ENCODE peak calls at places on chromosomes 11 and 22, in ten cellular contexts. W, B, U, M, E, Q, C, T, X and Z are unnamed samples.

GRCh38 chr11:64724863-64725535 is 2.0 kb upstream of the NRXN2 start:
- DNase-seq in M (no peak), T (no peak), E (no peak), Q (no peak), B (no peak), X (no peak), U (no peak), C (no peak), W (no peak), Z (no peak)

GRCh38 chr11:72162891-72163492 is 27.5 kb downstream of the FOLR3 start:
- DNase-seq in B (no peak), E (no peak), U (no peak), Q (no peak), C (no peak), X (no peak), W (no peak), M (no peak), T (no peak), Z (no peak)

GRCh38 chr22:26743149-26743548 is 85.8 kb downstream of the MIAT start:
- DNase-seq in T (no peak), U (no peak), E (no peak), M (no peak), Q (no peak), X (no peak), B (no peak), C (no peak), W (no peak), Z (no peak)

GRCh38 chr22:30855266-30855665 is 113.3 kb downstream of the MORC2 start:
- DNase-seq in X (no peak), W (no peak), Q (peak; percentile 3), E (no peak), B (no peak), U (no peak), T (no peak), C (no peak), M (no peak), Z (no peak)

GRCh38 chr22:45072322-45072903 is 62.6 kb upstream of the PHF21B start:
- DNase-seq in U (peak; percentile 45), C (no peak), X (peak; percentile 86), M (peak; percentile 90), Q (no peak), E (no peak), B (no peak), T (no peak), W (peak; percentile 81), Z (no peak)

GRCh38 chr22:26889794-26890193 is 232.4 kb downstream of the MIAT start:
- DNase-seq in W (no peak), U (no peak), C (no peak), B (no peak), T (no peak), M (no peak), X (no peak), E (no peak), Q (no peak), Z (no peak)

GRCh38 chr11:12540913-12541587 is 133.2 kb upstream of the TEAD1 start:
- DNase-seq in E (no peak), T (no peak), M (no peak), X (peak; percentile 40), U (peak; percentile 91), C (no peak), W (peak; percentile 94), B (no peak), Q (no peak), Z (peak; percentile 88)

GRCh38 chr11:125402436-125402835 is 93.6 kb downstream of the FEZ1 start:
- DNase-seq in Q (no peak), T (no peak), E (peak; percentile 2), C (peak; percentile 19), X (no peak), M (no peak), U (peak; percentile 75), W (peak; percentile 73), B (no peak), Z (peak; percentile 50)

GRCh38 chr11:217704-218103 is 10.2 kb downstream of the RIC8A start:
- DNase-seq in U (no peak), M (no peak), X (no peak), C (no peak), Q (no peak), B (no peak), T (no peak), E (no peak), W (no peak), Z (no peak)

GRCh38 chr11:665062-665706 is 28.1 kb downstream of the DRD4 start:
- DNase-seq in W (no peak), X (no peak), Q (no peak), B (no peak), T (no peak), E (no peak), C (no peak), M (no peak), U (no peak), Z (peak; percentile 5)

GRCh38 chr11:19284881-19285280 is 44.1 kb upstream of the E2F8 start:
- DNase-seq in X (no peak), U (no peak), E (no peak), C (no peak), Q (no peak), T (no peak), M (no peak), B (no peak), W (no peak), Z (no peak)

GRCh38 chr11:61309739-61310138 is 14.6 kb upstream of the VWCE start:
- DNase-seq in U (no peak), C (no peak), Q (no peak), T (no peak), W (no peak), X (no peak), M (no peak), B (no peak), E (no peak), Z (no peak)